ENCODE peak calls at places on chromosome X, in seven cellular contexts. A is trophoblast cell, U is mesendoderm, X is H9, P is mesenchymal stem cell, I is H1, K is neuronal stem cell. N is an unnamed sample.

GRCh38 chrX:20718592-20718991 is 451.9 kb upstream of the RPS6KA3 start:
- DNase-seq in K (peak), U (no peak), I (peak), A (no peak), X (no peak), P (no peak), N (no peak)

GRCh38 chrX:129665916-129666644 is 11.3 kb upstream of the APLN start:
- DNase-seq in U (peak), P (peak), X (peak), I (no peak), K (peak), A (peak), N (peak)

GRCh38 chrX:71809886-71810285 is 46.7 kb downstream of the CXorf49B start:
- DNase-seq in I (no peak), P (no peak), A (no peak), U (no peak), X (no peak), K (no peak), N (no peak)

GRCh38 chrX:38347136-38347535 is 5.3 kb upstream of the OTC start:
- DNase-seq in P (peak), K (no peak), A (peak), U (peak), X (no peak), I (no peak), N (peak)

GRCh38 chrX:25156323-25156722 is 140.6 kb upstream of the ARX start:
- DNase-seq in U (no peak), X (no peak), A (no peak), K (no peak), P (peak), I (no peak), N (no peak)

GRCh38 chrX:68492583-68492982 is 6.3 kb upstream of the YIPF6 start:
- DNase-seq in X (no peak), K (no peak), U (no peak), I (no peak), A (no peak), P (no peak), N (no peak)

GRCh38 chrX:91414710-91415109 is 19.9 kb upstream of the PABPC5 start:
- DNase-seq in X (no peak), A (no peak), U (peak), P (no peak), K (no peak), I (no peak), N (no peak)

GRCh38 chrX:20253232-20253543 is 13.5 kb downstream of the RPS6KA3 start:
- DNase-seq in I (no peak), A (no peak), K (no peak), U (no peak), X (no peak), P (no peak), N (no peak)

GRCh38 chrX:131895002-131895401 is 128.1 kb upstream of the STK26 start:
- DNase-seq in A (no peak), U (no peak), I (no peak), K (no peak), X (no peak), P (peak), N (peak)

GRCh38 chrX:150683536-150684146 is 9.6 kb upstream of the MTMR1 start:
- DNase-seq in X (no peak), P (peak), I (no peak), U (peak), K (no peak), A (no peak), N (peak)

GRCh38 chrX:74118503-74118902 is 185.5 kb upstream of the ZCCHC13 start:
- DNase-seq in A (peak), P (no peak), I (no peak), K (no peak), X (no peak), U (peak), N (no peak)

GRCh38 chrX:141732031-141732430 is 33.5 kb upstream of the SPANXD start:
- DNase-seq in P (no peak), I (no peak), X (no peak), K (no peak), A (no peak), U (no peak), N (no peak)

GRCh38 chrX:43949669-43950068 is 23.5 kb downstream of the NDP start:
- DNase-seq in A (peak), X (peak), I (peak), U (peak), K (no peak), P (no peak), N (no peak)

GRCh38 chrX:50579955-50580354 is 109.3 kb upstream of the DGKK start:
- DNase-seq in P (peak), U (peak), K (peak), X (peak), A (peak), I (no peak), N (peak)

GRCh38 chrX:153766098-153766817 is 2.2 kb downstream of the PLXNB3 start:
- DNase-seq in X (peak), U (peak), I (no peak), A (no peak), K (no peak), P (peak), N (peak)

GRCh38 chrX:128698528-128698927 is 646.3 kb upstream of the ACTRT1 start:
- DNase-seq in P (peak), I (no peak), A (no peak), X (no peak), U (peak), K (no peak), N (no peak)

GRCh38 chrX:106481341-106481740 is 130.4 kb upstream of the RADX start:
- DNase-seq in K (peak), I (no peak), A (peak), P (peak), U (peak), X (peak), N (peak)

GRCh38 chrX:108316456-108316855 is 121.8 kb downstream of the COL4A6 start:
- DNase-seq in A (no peak), P (no peak), U (no peak), X (no peak), K (no peak), I (no peak), N (no peak)

GRCh38 chrX:136143714-136144113 is 3.6 kb upstream of the FHL1 start:
- DNase-seq in P (no peak), U (no peak), I (no peak), A (no peak), X (no peak), K (no peak), N (no peak)

GRCh38 chrX:30950391-30950790 is 61.3 kb upstream of the TAB3 start:
- DNase-seq in I (no peak), U (no peak), A (no peak), X (no peak), P (no peak), K (no peak), N (no peak)

GRCh38 chrX:134658421-134658896 is at the start of gene PLAC1:
- DNase-seq in A (peak), K (no peak), X (no peak), U (no peak), P (no peak), I (no peak), N (no peak)

GRCh38 chrX:123481908-123482873 is 250.7 kb downstream of the THOC2 start:
- DNase-seq in X (no peak), K (peak), I (no peak), A (no peak), U (peak), P (no peak), N (peak)

GRCh38 chrX:72060196-72060974 is 71.3 kb downstream of the RTL5 start:
- DNase-seq in P (no peak), K (peak), U (peak), A (no peak), I (no peak), X (peak), N (peak)

GRCh38 chrX:123086768-123087167 is 97.3 kb upstream of the GRIA3 start:
- DNase-seq in A (no peak), X (no peak), I (no peak), P (no peak), U (no peak), K (no peak), N (no peak)

GRCh38 chrX:153828723-153829548 is 1.4 kb downstream of the PDZD4 start:
- DNase-seq in A (no peak), K (peak), X (peak), U (peak), I (no peak), P (peak), N (no peak)

GRCh38 chrX:17375361-17375630 is 296 bp downstream of the NHS start:
- DNase-seq in A (no peak), X (peak), I (no peak), K (no peak), P (no peak), U (no peak), N (no peak)

GRCh38 chrX:17376381-17377046 is 1.5 kb downstream of the NHS start:
- DNase-seq in A (peak), X (no peak), I (no peak), K (peak), U (peak), P (no peak), N (no peak)

GRCh38 chrX:17374619-17375360 is at the start of gene NHS:
- DNase-seq in U (peak), P (peak), X (peak), K (peak), I (peak), A (peak), N (peak)

GRCh38 chrX:17377047-17377692 is 2.2 kb downstream of the NHS start:
- DNase-seq in P (no peak), U (peak), K (peak), A (peak), I (no peak), X (peak), N (peak)

GRCh38 chrX:17375631-17376380 is 806 bp downstream of the NHS start:
- DNase-seq in X (peak), K (peak), I (no peak), P (peak), A (peak), U (peak), N (peak)
- H3K4me2 ChIP-seq in X (peak), K (peak), I (peak), P (peak), A (peak), U (peak), N (peak)

GRCh38 chrX:53479295-53479694 is 45.1 kb upstream of the HSD17B10 start:
- DNase-seq in U (peak), P (peak), I (no peak), K (no peak), A (no peak), X (peak), N (peak)

GRCh38 chrX:53481093-53481492 is 46.9 kb upstream of the HSD17B10 start:
- DNase-seq in X (peak), K (no peak), U (peak), P (no peak), I (no peak), A (no peak), N (no peak)

GRCh38 chrX:53486285-53486684 is 52.1 kb upstream of the HSD17B10 start:
- DNase-seq in A (no peak), K (no peak), I (no peak), X (no peak), P (no peak), U (no peak), N (no peak)

GRCh38 chrX:53483838-53484420 is 49.8 kb upstream of the HSD17B10 start:
- DNase-seq in P (peak), X (no peak), I (no peak), K (no peak), A (peak), U (no peak), N (peak)

DNA sequence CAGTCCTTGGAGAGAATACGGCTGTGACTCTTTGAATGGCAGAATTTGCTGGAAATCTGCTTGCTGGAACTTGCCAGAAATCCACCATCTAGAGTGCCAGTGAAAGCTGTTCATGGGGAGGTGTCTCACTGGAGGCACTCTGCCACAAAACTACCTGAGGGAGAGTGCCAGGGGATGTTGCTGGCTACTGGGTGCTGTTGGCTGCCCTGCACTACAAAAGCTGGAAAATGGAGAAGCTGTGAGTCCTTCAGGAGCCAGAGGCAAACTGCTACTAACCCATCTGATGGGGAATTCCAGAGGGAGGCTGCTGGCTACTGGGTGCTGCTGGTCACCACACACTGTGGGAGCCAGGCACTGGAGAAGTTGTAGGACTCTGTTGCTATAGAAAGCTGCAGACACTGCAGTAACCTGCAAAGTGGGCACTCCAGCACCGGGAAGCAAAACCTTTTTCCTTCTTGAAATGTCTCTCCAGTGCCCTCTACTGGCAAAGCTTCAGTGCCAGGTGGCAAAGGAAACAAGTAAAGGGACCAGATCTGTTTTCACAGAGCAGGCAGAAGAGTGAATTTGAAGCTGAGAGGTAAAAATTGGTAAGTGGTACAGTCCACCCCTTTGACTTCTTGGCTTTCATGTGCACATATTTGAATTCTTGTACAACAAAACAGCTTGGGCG is 47.8 kb upstream of the HSD17B10 start:
- DNase-seq in I (no peak), A (peak), X (peak), U (peak), P (peak), K (peak), N (peak)
- H3K4ac ChIP-seq in I (no peak), A (no peak), X (no peak), U (no peak), P (no peak), K (no peak), N (no peak)

GRCh38 chrX:57286507-57287251 is at the start of gene FAAH2:
- DNase-seq in U (peak), I (no peak), A (peak), X (peak), P (no peak), K (no peak), N (no peak)
- H3K4me2 ChIP-seq in U (peak), I (peak), A (peak), X (peak), P (no peak), K (peak), N (no peak)

DNA sequence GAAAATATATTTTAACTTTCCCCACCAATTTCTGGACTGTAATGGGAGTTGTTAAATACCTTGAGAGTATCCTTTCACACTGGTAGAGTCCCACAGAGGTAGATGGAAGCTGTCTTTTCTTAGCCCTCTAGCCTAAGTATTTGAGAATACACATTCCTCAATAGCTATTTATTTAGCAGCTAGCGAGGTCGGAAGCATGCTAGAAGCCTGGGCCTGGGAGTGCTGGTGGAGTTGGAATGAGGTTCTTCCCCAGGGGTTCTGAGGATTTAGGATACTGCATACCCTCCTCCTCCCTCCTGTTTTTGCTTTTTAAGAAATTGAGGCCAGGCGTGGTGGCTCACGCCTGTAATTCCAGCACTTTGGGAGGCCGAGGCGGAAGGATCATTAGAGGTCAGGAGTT is 999 bp upstream of the KLHL15 start:
- DNase-seq in X (peak), I (no peak), U (peak), K (no peak), A (no peak), P (no peak), N (no peak)
- H3K4ac ChIP-seq in X (no peak), I (no peak), U (no peak), K (no peak), A (no peak), P (no peak), N (no peak)

GRCh38 chrX:2391869-2392606 is 108.7 kb downstream of the DHRSX start:
- DNase-seq in K (no peak), I (peak), U (peak), A (peak), P (peak), X (peak), N (peak)
- H3K4me2 ChIP-seq in K (no peak), I (no peak), U (no peak), A (no peak), P (peak), X (no peak), N (no peak)

GRCh38 chrX:8987672-8988250 is 46.2 kb downstream of the FAM9B start:
- DNase-seq in K (no peak), I (no peak), A (no peak), X (no peak), U (no peak), P (no peak), N (no peak)

GRCh38 chrX:8988456-8988855 is 45.5 kb downstream of the FAM9B start:
- DNase-seq in P (peak), A (peak), I (no peak), U (no peak), K (no peak), X (no peak), N (peak)

GRCh38 chrX:8981742-8982141 is 52.2 kb downstream of the FAM9B start:
- DNase-seq in U (no peak), K (no peak), X (no peak), A (no peak), P (no peak), I (no peak), N (peak)

DNA sequence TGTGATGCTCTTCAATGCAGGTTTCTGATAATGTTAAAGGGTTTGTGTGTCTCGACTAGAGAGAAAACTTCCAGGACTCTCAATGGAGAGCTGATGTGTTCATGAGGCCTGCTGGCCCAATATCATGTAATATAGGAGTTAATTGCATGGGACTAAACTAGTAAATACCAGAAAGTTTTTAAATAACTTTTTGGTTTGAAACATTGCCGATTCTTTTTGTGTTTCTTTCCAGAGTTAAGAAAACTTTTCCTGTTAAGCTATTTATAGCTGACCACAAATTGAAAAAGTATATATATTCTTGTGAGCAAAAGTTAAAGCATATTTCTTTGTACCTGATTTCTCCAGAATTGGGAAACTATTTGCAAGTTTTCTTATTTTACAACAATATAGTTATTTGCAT is 49.7 kb downstream of the FAM9B start:
- DNase-seq in X (no peak), I (no peak), U (no peak), P (no peak), A (no peak), K (no peak), N (no peak)
- H3K4ac ChIP-seq in X (no peak), I (no peak), U (no peak), P (no peak), A (no peak), K (no peak), N (no peak)

GRCh38 chrX:13673016-13673415 is 15.9 kb upstream of the RAB9A start:
- DNase-seq in A (no peak), X (no peak), P (no peak), I (no peak), U (no peak), K (no peak), N (no peak)

GRCh38 chrX:13666836-13667235 is 13.9 kb downstream of the TCEANC start:
- DNase-seq in K (no peak), U (no peak), A (no peak), I (no peak), P (no peak), X (no peak), N (no peak)

GRCh38 chrX:13667940-13668339 is 15.0 kb downstream of the TCEANC start:
- DNase-seq in X (no peak), I (no peak), U (no peak), K (no peak), A (no peak), P (no peak), N (no peak)

GRCh38 chrX:13670197-13670596 is 17.3 kb downstream of the TCEANC start:
- DNase-seq in A (no peak), I (no peak), X (no peak), P (no peak), U (no peak), K (no peak), N (no peak)

GRCh38 chrX:13669246-13669689 is 16.3 kb downstream of the TCEANC start:
- DNase-seq in U (no peak), K (no peak), P (peak), X (no peak), A (peak), I (no peak), N (peak)
- H3K4me2 ChIP-seq in U (no peak), K (no peak), P (no peak), X (no peak), A (no peak), I (no peak), N (peak)